ENCODE peak calls at places on chromosomes 2 and 18, in six cellular contexts. C is prostate gland, W is thyroid gland, A is ovary, H is IMR-90, G is lower leg skin. L is an unnamed sample.

GRCh38 chr2:63851912-63852311 is 10.2 kb downstream of the UGP2 start:
- DNase-seq in C (no peak), A (no peak), W (no peak), G (no peak), H (no peak), L (peak; percentile 57)

GRCh38 chr2:24315669-24316068 is 44.7 kb downstream of the ITSN2 start:
- DNase-seq in C (no peak), W (no peak), A (no peak), G (no peak), H (no peak), L (no peak)

GRCh38 chr18:79524181-79525078 is 128.7 kb downstream of the NFATC1 start:
- DNase-seq in W (no peak), H (no peak), C (no peak), G (no peak), A (peak; percentile 33), L (no peak)

GRCh38 chr2:197806317-197806633 is 1.9 kb downstream of the PLCL1 start:
- DNase-seq in G (no peak), H (no peak), W (no peak), C (no peak), A (no peak), L (no peak)

GRCh38 chr2:138267161-138267901 is 234.2 kb upstream of the SPOPL start:
- DNase-seq in H (peak; percentile 88), C (no peak), A (no peak), G (no peak), W (no peak), L (no peak)

GRCh38 chr18:55244520-55244919 is 285.3 kb upstream of the CCDC68 start:
- DNase-seq in A (no peak), C (no peak), H (peak; percentile 32), W (no peak), G (no peak), L (no peak)

GRCh38 chr2:14623241-14623640 is 9.3 kb upstream of the LRATD1 start:
- DNase-seq in C (no peak), H (no peak), A (no peak), W (no peak), G (no peak), L (no peak)

GRCh38 chr2:175840261-175840660 is 161.8 kb downstream of the LNPK start:
- DNase-seq in H (no peak), A (no peak), G (no peak), W (no peak), C (no peak), L (no peak)

GRCh38 chr2:72932045-72932444 is 14.7 kb downstream of the EMX1 start:
- DNase-seq in G (no peak), H (peak; percentile 54), C (no peak), A (peak; percentile 13), W (no peak), L (no peak)

GRCh38 chr2:69067026-69067630 is 54.1 kb downstream of the ANTXR1 start:
- DNase-seq in H (no peak), W (no peak), A (no peak), G (no peak), C (no peak), L (no peak)

GRCh38 chr2:9268310-9269081 is 61.9 kb downstream of the ASAP2 start:
- DNase-seq in W (no peak), H (no peak), C (no peak), G (no peak), A (no peak), L (no peak)

GRCh38 chr2:229445013-229445412 is 173.9 kb upstream of the PID1 start:
- DNase-seq in W (peak; percentile 18), G (peak; percentile 79), C (peak; percentile 70), H (peak; percentile 92), A (peak; percentile 72), L (peak; percentile 73)

GRCh38 chr2:174331731-174332606 is 2.8 kb upstream of the SP9 start:
- DNase-seq in A (no peak), H (no peak), W (no peak), G (no peak), C (no peak), L (no peak)

GRCh38 chr2:219497495-219498279 is 1.0 kb upstream of the GMPPA start:
- DNase-seq in G (peak; percentile 86), A (peak; percentile 94), H (peak; percentile 74), W (peak; percentile 91), C (peak; percentile 85), L (peak; percentile 91)

GRCh38 chr2:37458133-37458532 is 113.7 kb downstream of the QPCT start:
- DNase-seq in H (no peak), C (no peak), W (no peak), A (no peak), G (no peak), L (no peak)

GRCh38 chr2:53268086-53268485 is 499.5 kb upstream of the CHAC2 start:
- DNase-seq in A (no peak), G (no peak), H (no peak), W (no peak), C (no peak), L (no peak)

GRCh38 chr18:69162649-69163048 is 238.0 kb upstream of the DOK6 start:
- DNase-seq in A (no peak), H (no peak), W (no peak), C (no peak), G (no peak), L (no peak)

GRCh38 chr2:23199115-23199918 is 185.7 kb upstream of the KLHL29 start:
- DNase-seq in A (no peak), G (no peak), H (peak; percentile 38), C (no peak), W (no peak), L (no peak)

GRCh38 chr2:111054791-111055627 is 65.7 kb upstream of the BCL2L11 start:
- DNase-seq in H (no peak), G (no peak), W (peak; percentile 27), A (no peak), C (no peak), L (no peak)

GRCh38 chr18:48948112-48949050 is 2.4 kb downstream of the SMAD7 start:
- DNase-seq in H (peak; percentile 86), G (no peak), C (peak; percentile 75), W (peak; percentile 90), A (peak; percentile 63), L (peak; percentile 76)

GRCh38 chr2:47108638-47109372 is 46.3 kb downstream of the STPG4 start:
- DNase-seq in W (no peak), A (no peak), C (no peak), H (peak; percentile 30), G (no peak), L (no peak)

GRCh38 chr2:165203689-165204559 is at the start of gene SCN3A:
- DNase-seq in C (no peak), H (peak; percentile 45), G (no peak), W (peak; percentile 5), A (no peak), L (peak; percentile 55)

GRCh38 chr18:76369791-76370555 is 125.1 kb downstream of the ZNF516 start:
- DNase-seq in C (no peak), G (no peak), H (no peak), W (no peak), A (no peak), L (no peak)

GRCh38 chr18:36623681-36624080 is 205.1 kb downstream of the TPGS2 start:
- DNase-seq in A (no peak), H (peak; percentile 35), G (no peak), C (no peak), W (no peak), L (no peak)

GRCh38 chr2:7053650-7054262 is 136.5 kb downstream of the RNF144A start:
- DNase-seq in W (no peak), G (no peak), A (peak; percentile 57), C (no peak), H (no peak), L (no peak)

GRCh38 chr18:27656167-27656778 is 471.2 kb upstream of the CHST9 start:
- DNase-seq in H (no peak), G (no peak), W (no peak), A (no peak), C (no peak), L (no peak)

GRCh38 chr2:230472619-230473018 is 56.6 kb downstream of the SP100 start:
- DNase-seq in H (peak; percentile 59), A (no peak), W (no peak), C (no peak), G (no peak), L (peak; percentile 25)

GRCh38 chr2:230475143-230475542 is 59.1 kb downstream of the SP100 start:
- DNase-seq in G (no peak), H (no peak), C (no peak), W (no peak), A (no peak), L (no peak)

GRCh38 chr2:230473378-230473777 is 57.4 kb downstream of the SP100 start:
- DNase-seq in W (no peak), C (no peak), G (no peak), H (no peak), A (no peak), L (no peak)

GRCh38 chr2:230471074-230471473 is 55.1 kb downstream of the SP100 start:
- DNase-seq in A (no peak), W (no peak), G (no peak), H (no peak), C (no peak), L (no peak)
- TF ChIP-seq POLR2A in A (no peak), W (no peak), G (no peak), H (no peak), C (no peak), L (no peak)

GRCh38 chr2:84636080-84636971 is 120.0 kb downstream of the DNAH6 start:
- DNase-seq in G (no peak), W (no peak), H (no peak), A (no peak), C (no peak), L (no peak)

GRCh38 chr2:84631985-84632384 is 115.7 kb downstream of the DNAH6 start:
- DNase-seq in H (no peak), A (no peak), C (no peak), W (no peak), G (no peak), L (no peak)

GRCh38 chr2:84628486-84628885 is 112.2 kb downstream of the DNAH6 start:
- DNase-seq in H (no peak), W (no peak), A (no peak), C (no peak), G (no peak), L (no peak)

GRCh38 chr2:84629550-84629949 is 113.3 kb downstream of the DNAH6 start:
- DNase-seq in G (no peak), C (no peak), H (no peak), A (no peak), W (no peak), L (no peak)

GRCh38 chr2:84631047-84631446 is 114.7 kb downstream of the DNAH6 start:
- DNase-seq in C (no peak), A (no peak), G (no peak), H (peak; percentile 53), W (no peak), L (no peak)
- TF ChIP-seq CTCF in C (no peak), A (peak; percentile 43), G (no peak), H (peak; percentile 60), W (no peak), L (peak; percentile 15)

DNA sequence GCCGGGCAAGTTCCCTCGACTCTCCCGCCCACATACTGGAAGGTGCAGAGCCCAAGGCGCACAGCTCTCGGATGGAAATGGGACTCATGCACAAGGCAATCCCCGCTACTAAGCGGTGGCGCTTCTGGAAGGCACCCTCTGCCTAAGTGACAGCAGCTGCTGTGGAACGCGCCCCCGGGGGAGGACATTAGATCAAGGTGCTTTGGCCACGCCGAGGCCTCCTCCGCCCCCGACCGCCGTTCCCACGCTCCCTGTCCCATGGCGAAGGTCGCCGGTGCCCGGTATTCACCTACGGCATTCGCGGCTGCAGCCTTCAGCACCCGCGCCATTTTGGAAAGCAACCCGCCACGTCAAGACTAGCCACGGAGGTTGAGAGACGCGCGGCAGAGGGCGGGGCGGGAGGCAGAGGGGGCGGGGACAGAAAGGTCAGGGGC is at the start of gene MCEE:
- DNase-seq in H (peak; percentile 79), W (peak; percentile 89), G (peak; percentile 88), C (peak; percentile 89), A (peak; percentile 92), L (peak; percentile 93)
- TF ChIP-seq POLR2A in H (peak; percentile 70), W (peak; percentile 78), G (no peak), C (peak; percentile 50), A (peak; percentile 52), L (peak; percentile 83)

GRCh38 chr2:237691908-237692600 is 64.7 kb downstream of the LRRFIP1 start:
- DNase-seq in G (peak; percentile 95), C (peak; percentile 97), W (peak; percentile 96), A (peak; percentile 98), H (peak; percentile 80), L (peak; percentile 93)
- TF ChIP-seq CTCF in G (no peak), C (no peak), W (no peak), A (peak; percentile 18), H (no peak), L (no peak)

L was measured in adrenal gland.